ENCODE peak calls at places on chromosomes 1 and 21, in six cellular contexts. Y is neural progenitor cell, I is HCT116, R is heart right ventricle, Q is posterior vena cava, B is mesothelial cell of epicardium. M is an unnamed sample.

GRCh38 chr1:186828612-186829542 is at the start of gene PLA2G4A:
- DNase-seq in Y (peak; percentile 68), R (peak; percentile 27), B (no peak), Q (peak; percentile 83), I (peak; percentile 64), M (peak; percentile 25)

GRCh38 chr1:13725714-13726175 is 25.8 kb downstream of the PRDM2 start:
- DNase-seq in Q (no peak), I (peak; percentile 23), Y (peak; percentile 19), R (no peak), B (no peak), M (peak; percentile 70)

GRCh38 chr1:216140650-216141547 is 282.3 kb downstream of the USH2A start:
- DNase-seq in Q (no peak), Y (peak; percentile 4), I (no peak), B (no peak), R (no peak), M (no peak)

GRCh38 chr21:46049890-46050650 is 47.8 kb upstream of the COL6A2 start:
- DNase-seq in Q (peak; percentile 82), R (no peak), Y (no peak), I (no peak), B (peak; percentile 12), M (no peak)

GRCh38 chr1:181558416-181558815 is 75.1 kb downstream of the CACNA1E start:
- DNase-seq in B (no peak), I (no peak), Y (no peak), Q (no peak), R (no peak), M (no peak)

GRCh38 chr21:33825898-33826297 is 89.7 kb downstream of the ATP5PO start:
- DNase-seq in Y (no peak), R (no peak), Q (no peak), B (no peak), I (no peak), M (no peak)

GRCh38 chr1:198494658-198495103 is 45.8 kb downstream of the ATP6V1G3 start:
- DNase-seq in Q (peak; percentile 67), I (no peak), B (no peak), R (no peak), Y (no peak), M (no peak)

GRCh38 chr1:53367503-53368313 is 39.8 kb upstream of the LRP8 start:
- DNase-seq in Q (peak; percentile 75), R (no peak), I (no peak), Y (no peak), B (peak; percentile 11), M (no peak)

GRCh38 chr1:230509281-230509977 is 83.3 kb upstream of the PGBD5 start:
- DNase-seq in I (no peak), Y (no peak), Q (peak; percentile 85), B (no peak), R (no peak), M (peak; percentile 68)

GRCh38 chr1:35935436-35935835 is 4.5 kb downstream of the AGO3 start:
- DNase-seq in Y (no peak), Q (no peak), I (no peak), R (no peak), B (no peak), M (no peak)

GRCh38 chr1:218665216-218665615 is 320.1 kb downstream of the TGFB2 start:
- DNase-seq in Q (peak; percentile 84), I (no peak), R (peak; percentile 34), Y (no peak), B (no peak), M (peak; percentile 50)

GRCh38 chr21:42222821-42223390 is 4.0 kb downstream of the ABCG1 start:
- DNase-seq in R (no peak), I (no peak), Y (no peak), Q (no peak), B (no peak), M (peak; percentile 14)

GRCh38 chr1:99544328-99544727 is 101.6 kb upstream of the PALMD start:
- DNase-seq in R (no peak), Q (no peak), Y (no peak), B (no peak), I (no peak), M (no peak)

GRCh38 chr1:44263191-44263944 is 50.1 kb downstream of the DMAP1 start:
- DNase-seq in Q (no peak), Y (no peak), I (no peak), B (no peak), R (no peak), M (no peak)